ENCODE peak calls at places on chromosomes 3 and 15, in six cellular contexts. S is heart right ventricle, I is endothelial cell, O is GM04503, A is anterior cingulate cortex, Z is tibial nerve. N is an unnamed sample.

GRCh38 chr15:23823508-23823907 is 136.4 kb upstream of the NDN start:
- DNase-seq in S (no peak), I (peak), O (no peak), A (no peak), Z (no peak), N (no peak)

GRCh38 chr15:26355671-26356070 is 417.2 kb downstream of the GABRB3 start:
- DNase-seq in S (no peak), I (no peak), O (no peak), A (peak), Z (no peak), N (no peak)

GRCh38 chr15:77783636-77784035 is 150.9 kb upstream of the LINGO1 start:
- DNase-seq in S (no peak), I (no peak), O (no peak), A (peak), Z (no peak), N (no peak)

GRCh38 chr15:85606721-85607120 is 188.0 kb downstream of the KLHL25 start:
- DNase-seq in S (no peak), I (no peak), O (no peak), A (no peak), Z (no peak), N (no peak)

GRCh38 chr3:124888482-124889441 is 1.6 kb upstream of the ITGB5 start:
- DNase-seq in S (no peak), I (no peak), O (no peak), A (no peak), Z (no peak), N (no peak)

GRCh38 chr3:65960087-65960486 is 78.6 kb downstream of the MAGI1 start:
- DNase-seq in S (no peak), I (no peak), O (no peak), A (no peak), Z (no peak), N (no peak)

GRCh38 chr3:49131040-49131439 is 1.8 kb downstream of the LAMB2 start:
- DNase-seq in S (no peak), I (no peak), O (no peak), A (no peak), Z (no peak), N (no peak)

GRCh38 chr15:73681856-73682596 is 2.2 kb upstream of the CD276 start:
- DNase-seq in S (no peak), I (no peak), O (no peak), A (no peak), Z (no peak), N (no peak)

GRCh38 chr3:142863010-142863787 is 25.7 kb downstream of the PCOLCE2 start:
- DNase-seq in S (no peak), I (no peak), O (no peak), A (no peak), Z (no peak), N (no peak)

GRCh38 chr15:78455749-78456148 is 17.7 kb downstream of the IREB2 start:
- DNase-seq in S (peak), I (no peak), O (no peak), A (no peak), Z (no peak), N (no peak)

GRCh38 chr3:5007873-5008272 is 28.6 kb downstream of the BHLHE40 start:
- DNase-seq in S (no peak), I (no peak), O (no peak), A (no peak), Z (no peak), N (no peak)

GRCh38 chr15:52448010-52448890 is 80.4 kb downstream of the MYO5A start:
- DNase-seq in S (no peak), I (no peak), O (no peak), A (no peak), Z (no peak), N (no peak)

GRCh38 chr3:123405936-123406510 is 42.9 kb downstream of the ADCY5 start:
- DNase-seq in S (no peak), I (no peak), O (no peak), A (no peak), Z (no peak), N (peak)

GRCh38 chr3:141266797-141267555 is 35.4 kb downstream of the PXYLP1 start:
- DNase-seq in S (no peak), I (no peak), O (no peak), A (no peak), Z (no peak), N (no peak)

GRCh38 chr3:25381083-25381482 is 47.0 kb upstream of the RARB start:
- DNase-seq in S (no peak), I (no peak), O (no peak), A (no peak), Z (no peak), N (no peak)

GRCh38 chr3:37456791-37457190 is 282.4 kb upstream of the LRRFIP2 start:
- DNase-seq in S (no peak), I (no peak), O (no peak), A (no peak), Z (no peak), N (no peak)

GRCh38 chr15:73755481-73755880 is 2.3 kb upstream of the INSYN1 start:
- DNase-seq in S (no peak), I (no peak), O (no peak), A (no peak), Z (no peak), N (no peak)

GRCh38 chr3:134877788-134878187 is 82.7 kb downstream of the EPHB1 start:
- DNase-seq in S (no peak), I (no peak), O (no peak), A (no peak), Z (no peak), N (no peak)

GRCh38 chr3:10248984-10249748 is 907 bp downstream of the TATDN2 start:
- DNase-seq in S (peak), I (peak), O (no peak), A (peak), Z (no peak), N (peak)

GRCh38 chr3:157606392-157607197 is 103.4 kb upstream of the VEPH1 start:
- DNase-seq in S (peak), I (peak), O (no peak), A (peak), Z (peak), N (peak)

GRCh38 chr15:38129531-38130199 is 123.0 kb upstream of the SPRED1 start:
- DNase-seq in S (peak), I (no peak), O (peak), A (peak), Z (peak), N (peak)